ENCODE peak calls at places on chromosomes 3 and 15, in six cellular contexts. B, G, R, C, A and J are unnamed samples.

GRCh38 chr3:188267790-188268333 is 113.9 kb downstream of the LPP start:
- DNase-seq in B (no peak), G (no peak), R (no peak), C (no peak), A (no peak), J (no peak)

GRCh38 chr15:58934521-58934920 is 1.0 kb upstream of the SLTM start:
- DNase-seq in B (no peak), G (peak; percentile 39), R (no peak), C (peak; percentile 4), A (no peak), J (no peak)

GRCh38 chr3:126293370-126294082 is 63.7 kb downstream of the KLF15 start:
- DNase-seq in B (no peak), G (no peak), R (no peak), C (no peak), A (no peak), J (no peak)

GRCh38 chr3:115913069-115913686 is 289.9 kb downstream of the GAP43 start:
- DNase-seq in B (no peak), G (peak; percentile 22), R (no peak), C (no peak), A (no peak), J (no peak)

GRCh38 chr3:189304465-189305341 is 132.9 kb downstream of the TPRG1 start:
- DNase-seq in B (no peak), G (no peak), R (no peak), C (no peak), A (peak; percentile 97), J (peak; percentile 33)

GRCh38 chr15:44009056-44009455 is 182.3 kb downstream of the WDR76 start:
- DNase-seq in B (no peak), G (peak; percentile 58), R (peak; percentile 23), C (no peak), A (no peak), J (no peak)

GRCh38 chr3:52721002-52721741 is 15.3 kb downstream of the SPCS1 start:
- DNase-seq in B (no peak), G (no peak), R (no peak), C (peak; percentile 66), A (no peak), J (peak; percentile 84)

GRCh38 chr15:58469432-58470353 is 37.9 kb downstream of the LIPC start:
- DNase-seq in B (no peak), G (peak; percentile 99), R (peak; percentile 82), C (no peak), A (no peak), J (peak; percentile 52)